ENCODE peak calls at places on chromosomes 7 and 10, in six cellular contexts. L is transverse colon, O is GM23338, B is HepG2, S is spleen, I is prostate gland. N is an unnamed sample.

GRCh38 chr7:4068286-4068685 is 613.8 kb upstream of the FOXK1 start:
- DNase-seq in L (no peak), O (no peak), B (no peak), S (no peak), I (no peak), N (no peak)

GRCh38 chr7:81158189-81158588 is 239.3 kb upstream of the SEMA3C start:
- DNase-seq in L (no peak), O (no peak), B (no peak), S (no peak), I (no peak), N (no peak)

GRCh38 chr10:132065491-132066105 is at the start of gene JAKMIP3:
- DNase-seq in L (peak), O (peak), B (peak), S (no peak), I (peak), N (peak)

GRCh38 chr7:128830231-128831177 is at the start of gene FLNC:
- DNase-seq in L (peak), O (peak), B (no peak), S (peak), I (no peak), N (peak)

GRCh38 chr10:102604379-102604960 is 39.8 kb upstream of the TRIM8 start:
- DNase-seq in L (no peak), O (no peak), B (no peak), S (no peak), I (no peak), N (peak)

GRCh38 chr10:122504551-122504950 is 43.2 kb downstream of the HTRA1 start:
- DNase-seq in L (peak), O (no peak), B (no peak), S (no peak), I (peak), N (peak)

GRCh38 chr10:114384181-114384580 is 20.1 kb downstream of the AFAP1L2 start:
- DNase-seq in L (no peak), O (no peak), B (no peak), S (no peak), I (no peak), N (no peak)

GRCh38 chr10:119849031-119849789 is 23.4 kb downstream of the MCMBP start:
- DNase-seq in L (no peak), O (no peak), B (no peak), S (no peak), I (no peak), N (no peak)

GRCh38 chr7:12137283-12137682 is 73.8 kb upstream of the TMEM106B start:
- DNase-seq in L (no peak), O (no peak), B (no peak), S (no peak), I (no peak), N (no peak)

GRCh38 chr10:18400201-18400910 is 251.0 kb downstream of the NSUN6 start:
- DNase-seq in L (peak), O (peak), B (peak), S (no peak), I (no peak), N (no peak)

GRCh38 chr10:84088626-84089025 is 50.7 kb upstream of the GHITM start:
- DNase-seq in L (no peak), O (no peak), B (no peak), S (no peak), I (no peak), N (no peak)

GRCh38 chr10:77983384-77984341 is 45.7 kb downstream of the POLR3A start:
- DNase-seq in L (no peak), O (no peak), B (no peak), S (no peak), I (no peak), N (peak)

GRCh38 chr10:32412499-32412853 is 33.5 kb upstream of the CCDC7 start:
- DNase-seq in L (no peak), O (no peak), B (no peak), S (no peak), I (no peak), N (no peak)

GRCh38 chr10:126012485-126012884 is 116.1 kb downstream of the FANK1 start:
- DNase-seq in L (no peak), O (no peak), B (no peak), S (no peak), I (no peak), N (peak)

GRCh38 chr10:13990392-13990805 is 340.3 kb downstream of the FRMD4A start:
- DNase-seq in L (no peak), O (no peak), B (no peak), S (no peak), I (no peak), N (peak)

GRCh38 chr10:93475871-93476270 is 6.3 kb downstream of the MYOF start:
- DNase-seq in L (peak), O (no peak), B (peak), S (no peak), I (no peak), N (peak)

GRCh38 chr10:6977641-6978627 is 397.9 kb upstream of the PRKCQ start:
- DNase-seq in L (no peak), O (peak), B (no peak), S (no peak), I (no peak), N (no peak)

GRCh38 chr7:159269745-159270144 is 125.1 kb upstream of the VIPR2 start:
- DNase-seq in L (no peak), O (no peak), B (no peak), S (no peak), I (no peak), N (no peak)

GRCh38 chr10:121302541-121303180 is 295.6 kb downstream of the FGFR2 start:
- DNase-seq in L (no peak), O (no peak), B (no peak), S (no peak), I (no peak), N (no peak)

GRCh38 chr7:116122972-116123595 is 87.3 kb upstream of the TES start:
- DNase-seq in L (no peak), O (peak), B (peak), S (no peak), I (no peak), N (peak)

GRCh38 chr7:11758627-11759111 is 73.3 kb downstream of the THSD7A start:
- DNase-seq in L (no peak), O (no peak), B (no peak), S (no peak), I (no peak), N (peak)

GRCh38 chr7:135681758-135682157 is 19.4 kb downstream of the STMP1 start:
- DNase-seq in L (no peak), O (no peak), B (no peak), S (no peak), I (no peak), N (no peak)

GRCh38 chr7:24715171-24715570 is 42.1 kb downstream of the GSDME start:
- DNase-seq in L (no peak), O (no peak), B (no peak), S (peak), I (no peak), N (no peak)

GRCh38 chr7:24716480-24717246 is 40.6 kb downstream of the GSDME start:
- DNase-seq in L (no peak), O (no peak), B (no peak), S (peak), I (no peak), N (no peak)

GRCh38 chr7:24717247-24717622 is 40.0 kb downstream of the GSDME start:
- DNase-seq in L (no peak), O (no peak), B (no peak), S (peak), I (no peak), N (no peak)

GRCh38 chr7:24714676-24715010 is 42.6 kb downstream of the GSDME start:
- DNase-seq in L (no peak), O (no peak), B (no peak), S (peak), I (no peak), N (no peak)

DNA sequence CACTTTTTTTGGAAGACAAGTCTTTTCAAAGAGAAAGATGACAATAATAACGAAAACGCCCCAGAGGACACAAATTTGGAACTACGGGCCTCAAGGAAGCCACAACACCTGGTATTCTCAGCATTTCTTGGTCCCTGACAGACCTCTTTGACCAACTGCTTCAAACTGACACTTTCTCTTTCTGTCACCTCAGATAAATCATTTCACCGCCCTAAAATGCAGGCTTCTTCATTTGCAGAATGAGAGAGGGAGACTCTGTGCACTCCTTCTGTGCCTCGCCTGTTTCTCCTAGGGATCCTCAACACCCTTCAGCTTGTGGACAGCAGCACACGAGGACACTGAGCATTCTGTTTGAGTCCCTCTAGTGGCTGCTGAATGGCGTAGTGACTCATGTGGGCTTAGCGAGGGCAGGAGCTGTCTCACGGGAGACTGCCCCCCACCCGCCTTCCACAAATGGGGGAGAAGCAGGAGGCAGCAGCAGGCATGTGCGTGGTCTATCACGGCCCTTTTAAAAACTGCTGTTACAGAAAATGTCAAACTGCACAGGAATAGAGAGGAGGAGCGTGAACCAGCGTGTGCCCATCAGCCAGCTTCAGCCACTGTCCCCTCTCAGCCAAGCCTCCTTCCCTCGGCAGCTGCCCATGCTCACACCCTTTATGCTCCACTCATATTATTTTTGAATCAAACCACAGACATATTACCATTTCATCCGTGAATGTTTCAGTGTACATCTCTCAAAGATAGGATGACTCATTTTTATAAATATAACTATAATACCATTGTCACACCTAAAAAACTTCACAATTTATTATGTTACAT is 41.4 kb downstream of the GSDME start:
- DNase-seq in L (no peak), O (peak), B (peak), S (peak), I (no peak), N (peak)
- TF ChIP-seq POLR2AphosphoS5 in L (no peak), O (no peak), B (no peak), S (no peak), I (no peak), N (no peak)

GRCh38 chr7:101693498-101694091 is 64.5 kb upstream of the MYL10 start:
- DNase-seq in L (no peak), O (no peak), B (peak), S (no peak), I (no peak), N (no peak)
- H3K27ac ChIP-seq in L (no peak), O (no peak), B (no peak), S (no peak), I (no peak), N (no peak)

DNA sequence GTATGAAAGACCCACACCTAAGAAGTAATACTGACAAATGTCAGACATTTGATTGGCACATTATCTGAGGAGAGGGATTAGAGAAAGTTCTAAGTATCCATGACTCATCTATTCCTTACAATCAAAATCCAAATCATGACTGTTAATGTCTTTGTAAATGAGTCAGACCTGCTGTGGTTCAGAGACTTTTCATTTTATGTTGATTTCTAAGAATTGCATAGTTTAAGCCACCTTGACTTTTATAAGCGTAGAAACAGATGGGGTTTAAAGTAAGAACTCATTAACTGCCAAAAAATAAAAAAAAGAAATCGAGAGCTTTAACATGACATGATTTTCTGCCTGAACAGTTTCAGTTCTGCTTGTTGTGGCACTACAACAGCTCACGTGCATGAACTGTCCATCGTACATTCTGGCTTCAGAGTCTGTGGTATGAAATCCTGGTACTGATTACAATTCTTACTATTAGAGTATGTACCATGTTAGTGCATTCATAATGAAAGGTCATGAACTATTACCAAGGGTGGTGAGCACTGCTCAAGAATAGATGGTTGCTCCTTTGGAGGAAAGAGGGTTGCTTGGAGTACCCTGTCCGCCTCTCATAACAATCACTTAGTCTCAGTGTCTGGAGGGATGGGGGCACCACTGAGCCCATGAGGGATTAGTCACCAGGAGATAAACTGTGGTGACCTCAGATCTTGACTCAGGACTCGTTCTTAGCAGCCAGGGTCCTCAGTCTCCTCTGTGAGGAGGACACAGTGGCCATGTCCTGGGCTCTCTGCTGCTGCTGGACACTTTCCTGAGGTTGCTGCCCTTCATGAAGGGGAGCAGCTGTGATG is 42.2 kb downstream of the ACSM6 start:
- DNase-seq in L (no peak), O (no peak), B (no peak), S (no peak), I (no peak), N (peak)
- TF ChIP-seq POLR2AphosphoS5 in L (no peak), O (no peak), B (no peak), S (no peak), I (no peak), N (no peak)

DNA sequence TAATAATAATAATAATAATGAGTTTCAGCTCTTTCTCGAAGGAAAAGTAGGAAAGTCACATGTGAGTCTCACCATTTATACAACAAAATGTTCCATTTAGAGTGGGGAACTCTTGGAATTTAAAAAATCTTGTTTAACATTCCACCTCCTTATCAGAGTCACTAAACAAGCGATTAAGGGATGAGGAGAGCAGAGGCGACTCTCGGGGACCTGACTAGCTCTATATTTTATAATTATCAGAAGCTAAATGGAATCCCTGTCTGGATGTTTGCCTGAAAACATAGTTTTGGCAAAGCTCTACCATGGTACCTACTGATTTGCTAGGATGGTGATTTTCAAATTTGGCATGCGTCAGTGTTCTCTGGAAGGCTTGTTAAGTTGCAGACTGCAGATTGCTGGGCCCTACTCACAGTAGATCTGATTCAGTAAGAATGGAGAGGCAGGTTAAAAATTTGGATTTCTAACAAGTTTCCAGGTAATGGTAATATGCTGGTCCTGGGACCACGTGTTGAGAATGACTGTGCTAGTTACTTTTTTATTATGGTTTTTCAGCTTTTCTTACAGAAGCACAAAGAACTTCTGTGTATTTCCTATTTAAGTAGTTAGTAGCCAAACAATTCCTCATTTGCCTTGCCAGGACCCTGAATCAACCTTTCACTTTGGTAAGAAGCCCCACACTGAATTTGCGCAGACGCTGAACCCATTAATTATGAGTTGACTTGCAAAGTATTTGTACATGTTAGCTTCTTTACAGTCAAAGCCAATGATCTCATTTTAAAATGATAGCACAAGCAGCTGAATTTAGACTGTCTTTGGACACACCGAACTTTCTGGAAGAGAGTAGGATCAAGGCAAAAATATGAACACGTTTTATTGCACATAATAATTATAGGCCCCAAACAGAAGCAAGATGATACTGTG is 39.5 kb downstream of the CPED1 start:
- DNase-seq in L (no peak), O (peak), B (peak), S (no peak), I (no peak), N (no peak)
- H3K27ac ChIP-seq in L (peak), O (peak), B (no peak), S (no peak), I (no peak), N (no peak)

DNA sequence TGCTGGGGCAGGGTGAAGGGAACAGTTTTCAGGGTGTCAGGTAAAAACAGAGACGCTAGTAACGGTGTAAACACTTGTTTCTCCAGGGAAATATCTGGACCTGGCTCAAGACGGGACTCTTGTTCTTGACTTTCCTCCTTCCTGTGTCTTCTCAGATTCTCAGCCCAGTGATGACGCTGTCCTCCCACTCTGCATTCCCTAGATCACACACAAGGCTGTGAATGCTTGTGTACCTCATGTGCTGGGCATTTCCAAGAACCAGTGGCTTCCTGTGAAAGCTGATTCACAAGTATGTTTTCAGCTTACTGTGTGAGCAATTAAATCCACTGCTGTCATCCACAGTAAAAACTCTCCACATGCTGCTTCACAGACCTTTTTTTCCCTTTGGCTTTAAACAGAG is 193.9 kb upstream of the DPP6 start:
- DNase-seq in L (no peak), O (no peak), B (no peak), S (no peak), I (no peak), N (no peak)
- TF ChIP-seq POLR2AphosphoS5 in L (no peak), O (no peak), B (no peak), S (no peak), I (no peak), N (no peak)

DNA sequence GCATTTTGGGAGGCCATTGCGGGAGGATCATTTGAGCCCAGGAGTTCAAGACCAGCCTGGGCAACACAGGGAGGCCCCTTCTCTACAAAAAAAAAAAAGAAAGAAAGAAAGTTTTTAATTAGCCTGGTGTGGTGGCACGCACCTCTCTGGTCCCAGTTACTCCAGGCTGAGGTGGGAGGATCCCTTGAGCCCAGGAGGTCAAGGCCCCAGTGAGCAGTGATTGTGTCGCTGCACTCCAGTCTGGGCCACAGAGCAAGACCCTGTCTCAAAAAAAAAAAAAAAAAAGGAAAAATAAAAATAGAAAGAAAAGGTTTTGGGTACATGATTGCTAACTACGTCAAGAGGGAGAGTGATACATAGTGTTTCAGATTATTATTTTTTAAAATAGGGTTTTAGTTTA is 2.0 kb upstream of the USP54 start:
- DNase-seq in L (no peak), O (no peak), B (no peak), S (no peak), I (no peak), N (no peak)
- H3K27ac ChIP-seq in L (peak), O (peak), B (no peak), S (no peak), I (no peak), N (no peak)

DNA sequence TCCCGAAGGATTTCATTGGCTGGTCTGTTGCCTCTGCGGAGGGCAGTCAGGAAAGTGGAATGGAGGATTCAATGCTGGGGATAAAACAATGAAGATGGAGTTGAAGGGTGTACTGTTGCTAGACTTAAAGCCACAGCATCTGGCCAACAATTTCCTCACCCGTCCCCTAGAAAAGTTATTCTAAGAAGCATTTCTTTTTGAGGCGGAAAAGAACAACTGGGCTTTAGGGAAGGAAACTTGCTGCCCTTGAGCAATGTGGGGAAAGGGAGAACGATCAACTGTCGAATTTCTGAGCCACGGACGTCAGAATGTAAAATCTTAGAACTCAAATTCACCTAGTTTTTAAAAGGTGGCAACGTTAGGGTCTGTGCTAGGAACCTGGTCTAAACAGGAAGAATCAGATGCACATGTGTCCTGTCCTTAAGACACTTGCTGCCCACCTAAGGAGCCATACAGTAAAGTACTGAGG is 673 bp downstream of the FMC1 start:
- DNase-seq in L (no peak), O (no peak), B (no peak), S (peak), I (no peak), N (no peak)
- TF ChIP-seq POLR2AphosphoS5 in L (peak), O (no peak), B (no peak), S (no peak), I (peak), N (no peak)

DNA sequence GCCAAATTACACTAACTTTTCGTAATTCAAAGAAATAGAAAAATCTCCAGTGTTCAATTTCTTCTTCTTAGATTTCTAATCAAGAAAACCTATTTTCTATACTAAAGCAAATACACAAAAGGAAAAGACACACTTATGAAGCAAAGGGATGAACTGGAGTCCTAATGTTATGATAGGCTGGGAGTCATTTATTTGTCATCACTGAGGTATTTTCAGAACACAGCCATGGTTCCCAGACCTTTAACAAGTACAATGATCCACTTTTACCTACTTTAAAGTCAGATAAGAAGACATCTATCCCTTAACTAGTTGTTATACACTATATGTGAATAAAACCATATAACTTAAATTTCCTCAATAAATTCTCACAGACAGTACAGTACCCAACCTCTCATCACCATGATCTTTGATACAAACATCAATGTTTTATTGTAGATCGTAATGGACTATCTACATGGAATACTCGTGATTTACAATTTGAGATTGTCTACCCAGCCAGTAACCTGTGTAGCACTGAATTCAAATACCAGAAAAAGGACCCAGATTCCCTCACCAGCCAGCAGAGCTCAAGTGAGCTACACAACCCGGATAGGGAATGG is 12.5 kb downstream of the ASNS start:
- DNase-seq in L (no peak), O (no peak), B (no peak), S (no peak), I (no peak), N (no peak)
- H3K27ac ChIP-seq in L (no peak), O (no peak), B (no peak), S (no peak), I (no peak), N (no peak)

N was measured in endothelial cell of umbilical vein.